ENCODE peak calls at places on chromosomes 2 and 18, in six cellular contexts. One of them, this sample, is unnamed.

GRCh38 chr2:230134496-230135073 is 65.9 kb upstream of the SLC16A14 start:
- DNase-seq in AG04450: no peak
- DNase-seq in HCT116: no peak
- DNase-seq in A549: no peak
- DNase-seq in breast epithelium: no peak
- DNase-seq in fibroblast of pulmonary artery: peak; percentile 47
- DNase-seq in this sample: no peak

GRCh38 chr2:43199492-43200481 is 26.6 kb downstream of the ZFP36L2 start:
- DNase-seq in fibroblast of pulmonary artery: no peak
- DNase-seq in breast epithelium: no peak
- DNase-seq in HCT116: no peak
- DNase-seq in A549: peak; percentile 44
- DNase-seq in AG04450: no peak
- DNase-seq in this sample: no peak

GRCh38 chr2:177396630-177397460 is 4.3 kb downstream of the AGPS start:
- DNase-seq in fibroblast of pulmonary artery: peak; percentile 80
- DNase-seq in AG04450: no peak
- DNase-seq in HCT116: no peak
- DNase-seq in breast epithelium: peak; percentile 21
- DNase-seq in A549: peak; percentile 37
- DNase-seq in this sample: no peak

GRCh38 chr2:239383796-239384156 is 17.0 kb downstream of the HDAC4 start:
- DNase-seq in fibroblast of pulmonary artery: no peak
- DNase-seq in breast epithelium: no peak
- DNase-seq in AG04450: no peak
- DNase-seq in A549: no peak
- DNase-seq in HCT116: no peak
- DNase-seq in this sample: no peak

GRCh38 chr18:78732273-78733210 is 247.1 kb upstream of the SALL3 start:
- DNase-seq in A549: no peak
- DNase-seq in HCT116: no peak
- DNase-seq in AG04450: no peak
- DNase-seq in breast epithelium: no peak
- DNase-seq in fibroblast of pulmonary artery: no peak
- DNase-seq in this sample: no peak

GRCh38 chr2:119856469-119856901 is 96.8 kb downstream of the PTPN4 start:
- DNase-seq in fibroblast of pulmonary artery: no peak
- DNase-seq in breast epithelium: no peak
- DNase-seq in AG04450: no peak
- DNase-seq in HCT116: no peak
- DNase-seq in A549: no peak
- DNase-seq in this sample: no peak

GRCh38 chr2:160306985-160307384 is 106.9 kb upstream of the ITGB6 start:
- DNase-seq in A549: no peak
- DNase-seq in AG04450: peak; percentile 87
- DNase-seq in HCT116: no peak
- DNase-seq in breast epithelium: no peak
- DNase-seq in fibroblast of pulmonary artery: peak; percentile 91
- DNase-seq in this sample: no peak

GRCh38 chr2:45029215-45029614 is 20.0 kb upstream of the SIX2 start:
- DNase-seq in HCT116: no peak
- DNase-seq in breast epithelium: no peak
- DNase-seq in AG04450: no peak
- DNase-seq in A549: no peak
- DNase-seq in fibroblast of pulmonary artery: peak; percentile 27
- DNase-seq in this sample: no peak

GRCh38 chr18:75293591-75293990 is 83.0 kb downstream of the TSHZ1 start:
- DNase-seq in HCT116: no peak
- DNase-seq in A549: no peak
- DNase-seq in fibroblast of pulmonary artery: no peak
- DNase-seq in AG04450: no peak
- DNase-seq in breast epithelium: no peak
- DNase-seq in this sample: no peak

GRCh38 chr2:61461404-61461803 is 9.5 kb downstream of the USP34 start:
- DNase-seq in fibroblast of pulmonary artery: no peak
- DNase-seq in HCT116: no peak
- DNase-seq in AG04450: no peak
- DNase-seq in breast epithelium: no peak
- DNase-seq in A549: no peak
- DNase-seq in this sample: no peak

GRCh38 chr2:240463274-240463865 is 27.9 kb downstream of the GPC1 start:
- DNase-seq in A549: no peak
- DNase-seq in AG04450: no peak
- DNase-seq in breast epithelium: peak; percentile 15
- DNase-seq in HCT116: no peak
- DNase-seq in fibroblast of pulmonary artery: no peak
- DNase-seq in this sample: no peak

GRCh38 chr2:170665743-170666142 is 49.4 kb upstream of the SP5 start:
- DNase-seq in A549: no peak
- DNase-seq in breast epithelium: no peak
- DNase-seq in HCT116: no peak
- DNase-seq in AG04450: no peak
- DNase-seq in fibroblast of pulmonary artery: no peak
- DNase-seq in this sample: no peak

GRCh38 chr2:118667964-118668363 is 179.5 kb downstream of the EN1 start:
- DNase-seq in AG04450: no peak
- DNase-seq in breast epithelium: no peak
- DNase-seq in fibroblast of pulmonary artery: peak; percentile 53
- DNase-seq in HCT116: no peak
- DNase-seq in A549: no peak
- DNase-seq in this sample: no peak

GRCh38 chr2:11701831-11702301 is 31.9 kb upstream of the NTSR2 start:
- DNase-seq in AG04450: no peak
- DNase-seq in A549: no peak
- DNase-seq in HCT116: no peak
- DNase-seq in breast epithelium: peak; percentile 37
- DNase-seq in fibroblast of pulmonary artery: no peak
- DNase-seq in this sample: no peak

GRCh38 chr2:33598472-33599174 is 476 bp downstream of the FAM98A start:
- DNase-seq in AG04450: no peak
- DNase-seq in HCT116: no peak
- DNase-seq in fibroblast of pulmonary artery: peak; percentile 55
- DNase-seq in breast epithelium: no peak
- DNase-seq in A549: peak; percentile 40
- DNase-seq in this sample: no peak

GRCh38 chr2:70986499-70987189 is 8.0 kb downstream of the TEX261 start:
- DNase-seq in HCT116: no peak
- DNase-seq in A549: no peak
- DNase-seq in breast epithelium: peak; percentile 10
- DNase-seq in AG04450: no peak
- DNase-seq in fibroblast of pulmonary artery: no peak
- DNase-seq in this sample: no peak

GRCh38 chr2:171176516-171176915 is 15.8 kb upstream of the TLK1 start:
- DNase-seq in breast epithelium: no peak
- DNase-seq in HCT116: no peak
- DNase-seq in A549: no peak
- DNase-seq in fibroblast of pulmonary artery: no peak
- DNase-seq in AG04450: no peak
- DNase-seq in this sample: no peak

GRCh38 chr2:85972355-85972754 is 83.6 kb upstream of the ST3GAL5 start:
- DNase-seq in A549: no peak
- DNase-seq in breast epithelium: no peak
- DNase-seq in fibroblast of pulmonary artery: no peak
- DNase-seq in AG04450: no peak
- DNase-seq in HCT116: no peak
- DNase-seq in this sample: no peak

GRCh38 chr2:84880645-84881521 is at the start of gene TRABD2A:
- DNase-seq in breast epithelium: no peak
- DNase-seq in fibroblast of pulmonary artery: no peak
- DNase-seq in A549: no peak
- DNase-seq in HCT116: no peak
- DNase-seq in AG04450: no peak
- DNase-seq in this sample: peak; percentile 38

GRCh38 chr18:59006461-59007067 is 133.1 kb upstream of the SEC11C start:
- DNase-seq in breast epithelium: no peak
- DNase-seq in AG04450: no peak
- DNase-seq in HCT116: no peak
- DNase-seq in A549: no peak
- DNase-seq in fibroblast of pulmonary artery: peak; percentile 79
- DNase-seq in this sample: no peak

GRCh38 chr18:35386600-35387366 is 9.6 kb upstream of the ZNF396 start:
- DNase-seq in AG04450: peak; percentile 63
- DNase-seq in A549: peak; percentile 59
- DNase-seq in breast epithelium: peak; percentile 27
- DNase-seq in HCT116: peak; percentile 69
- DNase-seq in fibroblast of pulmonary artery: peak; percentile 93
- DNase-seq in this sample: no peak

GRCh38 chr18:62183578-62184195 is 3.2 kb downstream of the PIGN start:
- DNase-seq in AG04450: peak; percentile 10
- DNase-seq in breast epithelium: no peak
- DNase-seq in fibroblast of pulmonary artery: peak; percentile 81
- DNase-seq in A549: peak; percentile 13
- DNase-seq in HCT116: peak; percentile 55
- DNase-seq in this sample: no peak

GRCh38 chr18:50726960-50727589 is 92.7 kb downstream of the MRO start:
- DNase-seq in AG04450: no peak
- DNase-seq in breast epithelium: no peak
- DNase-seq in HCT116: no peak
- DNase-seq in fibroblast of pulmonary artery: no peak
- DNase-seq in A549: no peak
- DNase-seq in this sample: no peak

GRCh38 chr2:200736646-200737274 is 75.0 kb upstream of the BZW1 start:
- DNase-seq in breast epithelium: no peak
- DNase-seq in A549: no peak
- DNase-seq in AG04450: no peak
- DNase-seq in HCT116: no peak
- DNase-seq in fibroblast of pulmonary artery: no peak
- DNase-seq in this sample: no peak

GRCh38 chr18:11785444-11786055 is 65.7 kb upstream of the CHMP1B start:
- DNase-seq in breast epithelium: no peak
- DNase-seq in A549: no peak
- DNase-seq in AG04450: no peak
- DNase-seq in fibroblast of pulmonary artery: no peak
- DNase-seq in HCT116: no peak
- DNase-seq in this sample: no peak

GRCh38 chr2:210399440-210400041 is 77.0 kb downstream of the LANCL1 start:
- DNase-seq in breast epithelium: no peak
- DNase-seq in AG04450: no peak
- DNase-seq in A549: no peak
- DNase-seq in HCT116: peak; percentile 4
- DNase-seq in fibroblast of pulmonary artery: peak; percentile 42
- DNase-seq in this sample: no peak
- TF ChIP-seq CTCF in breast epithelium: no peak
- TF ChIP-seq CTCF in AG04450: peak; percentile 40
- TF ChIP-seq CTCF in A549: peak; percentile 49
- TF ChIP-seq CTCF in HCT116: no peak
- TF ChIP-seq CTCF in fibroblast of pulmonary artery: peak; percentile 50
- TF ChIP-seq CTCF in this sample: no peak

DNA sequence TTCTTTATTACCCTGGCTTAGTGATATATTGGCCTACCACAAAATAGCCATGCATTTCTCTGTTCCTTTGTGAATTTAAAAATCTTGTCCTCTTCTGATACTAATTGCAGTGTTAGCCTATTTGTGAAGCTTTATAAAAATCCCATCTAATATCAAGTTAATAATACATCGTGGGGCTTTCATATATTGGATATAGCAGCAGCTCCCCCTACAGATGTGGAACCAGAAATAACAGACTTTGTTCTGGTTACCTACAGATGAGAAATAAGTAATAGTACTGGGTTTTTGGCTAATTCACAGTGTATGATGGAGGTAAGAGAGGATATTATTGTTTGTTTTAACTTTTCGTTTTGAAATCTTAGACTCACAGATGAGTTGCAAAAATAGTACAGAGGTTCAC is 1661.7 kb upstream of the PIK3C3 start:
- DNase-seq in fibroblast of pulmonary artery: peak; percentile 40
- DNase-seq in breast epithelium: no peak
- DNase-seq in HCT116: no peak
- DNase-seq in A549: no peak
- DNase-seq in AG04450: no peak
- DNase-seq in this sample: no peak
- TF ChIP-seq CTCF in fibroblast of pulmonary artery: peak; percentile 50
- TF ChIP-seq CTCF in breast epithelium: no peak
- TF ChIP-seq CTCF in HCT116: no peak
- TF ChIP-seq CTCF in A549: no peak
- TF ChIP-seq CTCF in AG04450: peak; percentile 30
- TF ChIP-seq CTCF in this sample: no peak

DNA sequence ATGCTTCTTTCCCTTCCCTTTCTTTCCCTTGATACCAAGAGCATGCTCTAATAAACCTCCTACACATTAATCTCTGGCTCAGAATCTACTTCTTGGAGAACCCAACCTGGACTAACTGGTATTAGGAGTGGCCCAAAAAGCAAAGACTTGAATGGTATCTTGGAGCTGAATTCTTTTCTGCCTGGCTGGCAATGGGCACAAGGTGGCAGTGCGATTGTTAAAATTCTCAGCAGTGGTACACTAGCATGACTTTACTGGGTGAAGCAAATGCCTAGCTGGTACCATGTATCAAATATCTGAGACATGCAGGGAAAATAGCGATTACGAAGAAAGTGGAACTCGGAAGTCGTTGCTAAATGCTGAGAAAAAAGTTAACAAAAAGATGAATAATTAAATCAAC is 376.1 kb downstream of the XIRP2 start:
- DNase-seq in AG04450: no peak
- DNase-seq in breast epithelium: no peak
- DNase-seq in fibroblast of pulmonary artery: peak; percentile 35
- DNase-seq in HCT116: no peak
- DNase-seq in A549: no peak
- DNase-seq in this sample: no peak
- TF ChIP-seq CTCF in AG04450: peak; percentile 36
- TF ChIP-seq CTCF in breast epithelium: peak; percentile 9
- TF ChIP-seq CTCF in fibroblast of pulmonary artery: peak; percentile 43
- TF ChIP-seq CTCF in HCT116: peak; percentile 24
- TF ChIP-seq CTCF in A549: no peak
- TF ChIP-seq CTCF in this sample: no peak

DNA sequence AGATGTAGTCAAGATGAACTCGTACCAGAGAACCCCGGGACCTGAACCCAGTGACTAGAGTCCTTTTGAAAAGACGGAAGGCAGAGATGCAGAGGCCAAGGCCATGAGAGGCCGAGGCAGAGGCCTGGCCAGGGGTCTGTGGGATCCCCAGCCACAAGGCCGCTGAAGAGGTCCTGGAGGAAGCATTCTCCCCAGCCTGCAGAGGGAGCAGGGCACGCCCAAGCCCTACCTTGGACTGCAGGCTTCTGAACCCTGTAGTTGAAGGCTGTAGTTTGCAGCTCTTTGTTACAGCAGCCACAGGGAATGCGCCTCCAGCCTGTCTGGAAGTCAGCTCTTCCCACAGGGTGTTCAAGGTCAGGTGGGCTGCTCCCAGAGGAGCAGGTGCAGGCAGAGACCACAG is 22.1 kb upstream of the PXDN start:
- DNase-seq in fibroblast of pulmonary artery: no peak
- DNase-seq in AG04450: no peak
- DNase-seq in breast epithelium: no peak
- DNase-seq in HCT116: no peak
- DNase-seq in A549: no peak
- DNase-seq in this sample: no peak
- TF ChIP-seq CTCF in fibroblast of pulmonary artery: no peak
- TF ChIP-seq CTCF in AG04450: no peak
- TF ChIP-seq CTCF in breast epithelium: no peak
- TF ChIP-seq CTCF in HCT116: no peak
- TF ChIP-seq CTCF in A549: no peak
- TF ChIP-seq CTCF in this sample: no peak